ENCODE peak calls at places on chromosomes 2 and 18, in six cellular contexts. Z is transverse colon; T is NCI-H1930; N is EL; J is stimulated activated CD8-positive, alpha-beta memory T cell treated with anti-CD3 and anti-CD28 coated beads, Interleukin-4, amount 100 ng/mL, for 24 hours; O is adrenal gland. L is an unnamed sample.

GRCh38 chr2:119197529-119198266 is 25.9 kb upstream of the STEAP3 start:
- DNase-seq in N (no peak), J (no peak), Z (no peak), O (no peak), T (no peak), L (no peak)

GRCh38 chr2:42327125-42327524 is 33.9 kb downstream of the COX7A2L start:
- DNase-seq in J (no peak), N (no peak), O (no peak), Z (no peak), T (no peak), L (no peak)

GRCh38 chr2:233817995-233818638 is 36.2 kb downstream of the HJURP start:
- DNase-seq in N (no peak), T (no peak), O (no peak), J (no peak), Z (peak; percentile 4), L (no peak)

GRCh38 chr2:159032580-159032979 is 64.1 kb downstream of the TANC1 start:
- DNase-seq in Z (no peak), O (no peak), N (no peak), J (no peak), T (no peak), L (no peak)

GRCh38 chr2:74227646-74228045 is 29.2 kb downstream of the MTHFD2 start:
- DNase-seq in J (no peak), N (no peak), T (no peak), O (no peak), Z (no peak), L (no peak)

GRCh38 chr2:191521608-191522208 is 156.2 kb upstream of the NABP1 start:
- DNase-seq in O (no peak), T (no peak), N (peak; percentile 51), Z (no peak), J (no peak), L (peak; percentile 10)

GRCh38 chr2:134220525-134220924 is 33.3 kb upstream of the MGAT5 start:
- DNase-seq in N (no peak), Z (no peak), O (no peak), J (no peak), T (no peak), L (no peak)

GRCh38 chr18:23208600-23208999 is 73.3 kb downstream of the CABLES1 start:
- DNase-seq in O (no peak), J (no peak), N (no peak), T (no peak), Z (no peak), L (no peak)

GRCh38 chr2:230738391-230738811 is 25.8 kb downstream of the CAB39 start:
- DNase-seq in J (no peak), Z (no peak), O (peak; percentile 30), T (no peak), N (no peak), L (no peak)

GRCh38 chr2:239892480-239893235 is 132.5 kb downstream of the NDUFA10 start:
- DNase-seq in N (no peak), Z (no peak), O (no peak), J (no peak), T (no peak), L (no peak)

GRCh38 chr2:156005999-156006712 is 326.4 kb downstream of the NR4A2 start:
- DNase-seq in O (no peak), Z (no peak), J (no peak), T (no peak), N (peak; percentile 6), L (no peak)

GRCh38 chr2:208285853-208286252 is 19.8 kb downstream of the PIKFYVE start:
- DNase-seq in J (no peak), Z (no peak), O (no peak), N (no peak), T (no peak), L (no peak)

GRCh38 chr18:58567453-58568196 is 61.3 kb downstream of the ALPK2 start:
- DNase-seq in Z (no peak), T (no peak), J (no peak), N (peak; percentile 96), O (no peak), L (peak; percentile 96)

GRCh38 chr18:27094621-27095020 is 90.5 kb downstream of the CHST9 start:
- DNase-seq in Z (no peak), T (peak; percentile 61), J (no peak), N (no peak), O (no peak), L (no peak)

GRCh38 chr2:55888941-55889340 is 34.6 kb downstream of the EFEMP1 start:
- DNase-seq in O (no peak), Z (no peak), N (peak; percentile 71), T (no peak), J (no peak), L (peak; percentile 85)

GRCh38 chr2:196917802-196918201 is 8.7 kb downstream of the PGAP1 start:
- DNase-seq in J (no peak), Z (no peak), O (no peak), T (no peak), N (no peak), L (no peak)

GRCh38 chr2:127384529-127384928 is 3.2 kb downstream of the MAP3K2 start:
- DNase-seq in J (no peak), T (no peak), Z (no peak), N (no peak), O (no peak), L (no peak)

GRCh38 chr2:172564376-172564775 is 8.5 kb downstream of the PDK1 start:
- DNase-seq in N (peak; percentile 12), O (no peak), Z (no peak), J (no peak), T (no peak), L (peak; percentile 29)

GRCh38 chr2:218691234-218691633 is 19.3 kb downstream of the STK36 start:
- DNase-seq in Z (no peak), J (no peak), N (peak; percentile 37), T (no peak), O (peak; percentile 49), L (peak; percentile 77)

GRCh38 chr2:25251032-25251460 is 82.7 kb upstream of the POMC start:
- DNase-seq in N (no peak), Z (no peak), T (no peak), O (no peak), J (no peak), L (no peak)

GRCh38 chr2:16619576-16620245 is 45.9 kb downstream of the CYRIA start:
- DNase-seq in Z (no peak), O (no peak), T (no peak), N (no peak), J (no peak), L (no peak)

GRCh38 chr18:44973282-44973681 is 292.6 kb downstream of the SETBP1 start:
- DNase-seq in O (no peak), Z (no peak), N (no peak), T (no peak), J (no peak), L (no peak)